ENCODE peak calls at places on chromosomes 5 and 9, in seven cellular contexts. One of them, this sample, is unnamed.

GRCh38 chr5:95600557-95600956 is 19.3 kb upstream of the GPR150 start:
- DNase-seq in tibial nerve: no peak
- DNase-seq in AG20443: no peak
- DNase-seq in stimulated activated naive CD8-positive, alpha-beta T cell treated with anti-CD3 and anti-CD28 coated beads, Interleukin-15, Interleukin-2, amounts not matched to agents 100 U/mL and 50 U/mL, for 24 hours: no peak
- DNase-seq in stimulated activated CD4-positive, alpha-beta T cell treated with anti-CD3 and anti-CD28 coated beads, Interleukin-1b, Interleukin-23, amount 100 ng/mL, for 24 hours: no peak
- DNase-seq in M059J: no peak
- DNase-seq in left ventricle myocardium inferior: no peak
- DNase-seq in this sample: peak

GRCh38 chr9:14263707-14264483 is 50.0 kb downstream of the NFIB start:
- DNase-seq in tibial nerve: no peak
- DNase-seq in AG20443: no peak
- DNase-seq in stimulated activated naive CD8-positive, alpha-beta T cell treated with anti-CD3 and anti-CD28 coated beads, Interleukin-15, Interleukin-2, amounts not matched to agents 100 U/mL and 50 U/mL, for 24 hours: no peak
- DNase-seq in stimulated activated CD4-positive, alpha-beta T cell treated with anti-CD3 and anti-CD28 coated beads, Interleukin-1b, Interleukin-23, amount 100 ng/mL, for 24 hours: no peak
- DNase-seq in M059J: no peak
- DNase-seq in left ventricle myocardium inferior: no peak
- DNase-seq in this sample: no peak

GRCh38 chr9:35490910-35491465 is 1.1 kb downstream of the RUSC2 start:
- DNase-seq in tibial nerve: no peak
- DNase-seq in AG20443: no peak
- DNase-seq in stimulated activated naive CD8-positive, alpha-beta T cell treated with anti-CD3 and anti-CD28 coated beads, Interleukin-15, Interleukin-2, amounts not matched to agents 100 U/mL and 50 U/mL, for 24 hours: no peak
- DNase-seq in stimulated activated CD4-positive, alpha-beta T cell treated with anti-CD3 and anti-CD28 coated beads, Interleukin-1b, Interleukin-23, amount 100 ng/mL, for 24 hours: no peak
- DNase-seq in M059J: peak
- DNase-seq in left ventricle myocardium inferior: no peak
- DNase-seq in this sample: no peak

GRCh38 chr5:142925795-142926194 is 155.6 kb downstream of the ARHGAP26 start:
- DNase-seq in tibial nerve: peak
- DNase-seq in AG20443: peak
- DNase-seq in stimulated activated naive CD8-positive, alpha-beta T cell treated with anti-CD3 and anti-CD28 coated beads, Interleukin-15, Interleukin-2, amounts not matched to agents 100 U/mL and 50 U/mL, for 24 hours: no peak
- DNase-seq in stimulated activated CD4-positive, alpha-beta T cell treated with anti-CD3 and anti-CD28 coated beads, Interleukin-1b, Interleukin-23, amount 100 ng/mL, for 24 hours: no peak
- DNase-seq in M059J: peak
- DNase-seq in left ventricle myocardium inferior: no peak
- DNase-seq in this sample: peak

GRCh38 chr9:35910613-35911488 is 1.6 kb downstream of the SPAAR start:
- DNase-seq in tibial nerve: peak
- DNase-seq in AG20443: peak
- DNase-seq in stimulated activated naive CD8-positive, alpha-beta T cell treated with anti-CD3 and anti-CD28 coated beads, Interleukin-15, Interleukin-2, amounts not matched to agents 100 U/mL and 50 U/mL, for 24 hours: peak
- DNase-seq in stimulated activated CD4-positive, alpha-beta T cell treated with anti-CD3 and anti-CD28 coated beads, Interleukin-1b, Interleukin-23, amount 100 ng/mL, for 24 hours: no peak
- DNase-seq in M059J: peak
- DNase-seq in left ventricle myocardium inferior: peak
- DNase-seq in this sample: peak

GRCh38 chr5:77957-78804 is 13.8 kb upstream of the PLEKHG4B start:
- DNase-seq in tibial nerve: no peak
- DNase-seq in AG20443: peak
- DNase-seq in stimulated activated naive CD8-positive, alpha-beta T cell treated with anti-CD3 and anti-CD28 coated beads, Interleukin-15, Interleukin-2, amounts not matched to agents 100 U/mL and 50 U/mL, for 24 hours: peak
- DNase-seq in stimulated activated CD4-positive, alpha-beta T cell treated with anti-CD3 and anti-CD28 coated beads, Interleukin-1b, Interleukin-23, amount 100 ng/mL, for 24 hours: no peak
- DNase-seq in M059J: peak
- DNase-seq in left ventricle myocardium inferior: peak
- DNase-seq in this sample: peak

GRCh38 chr5:44914221-44914620 is 105.5 kb downstream of the MRPS30 start:
- DNase-seq in tibial nerve: no peak
- DNase-seq in AG20443: no peak
- DNase-seq in stimulated activated naive CD8-positive, alpha-beta T cell treated with anti-CD3 and anti-CD28 coated beads, Interleukin-15, Interleukin-2, amounts not matched to agents 100 U/mL and 50 U/mL, for 24 hours: no peak
- DNase-seq in stimulated activated CD4-positive, alpha-beta T cell treated with anti-CD3 and anti-CD28 coated beads, Interleukin-1b, Interleukin-23, amount 100 ng/mL, for 24 hours: no peak
- DNase-seq in M059J: no peak
- DNase-seq in left ventricle myocardium inferior: no peak
- DNase-seq in this sample: no peak

GRCh38 chr5:157689942-157690689 is 18.8 kb downstream of the C5orf52 start:
- DNase-seq in tibial nerve: no peak
- DNase-seq in AG20443: peak
- DNase-seq in stimulated activated naive CD8-positive, alpha-beta T cell treated with anti-CD3 and anti-CD28 coated beads, Interleukin-15, Interleukin-2, amounts not matched to agents 100 U/mL and 50 U/mL, for 24 hours: peak
- DNase-seq in stimulated activated CD4-positive, alpha-beta T cell treated with anti-CD3 and anti-CD28 coated beads, Interleukin-1b, Interleukin-23, amount 100 ng/mL, for 24 hours: no peak
- DNase-seq in M059J: no peak
- DNase-seq in left ventricle myocardium inferior: no peak
- DNase-seq in this sample: no peak

GRCh38 chr9:87601175-87601574 is 103.5 kb downstream of the DAPK1 start:
- DNase-seq in tibial nerve: peak
- DNase-seq in AG20443: no peak
- DNase-seq in stimulated activated naive CD8-positive, alpha-beta T cell treated with anti-CD3 and anti-CD28 coated beads, Interleukin-15, Interleukin-2, amounts not matched to agents 100 U/mL and 50 U/mL, for 24 hours: no peak
- DNase-seq in stimulated activated CD4-positive, alpha-beta T cell treated with anti-CD3 and anti-CD28 coated beads, Interleukin-1b, Interleukin-23, amount 100 ng/mL, for 24 hours: no peak
- DNase-seq in M059J: no peak
- DNase-seq in left ventricle myocardium inferior: no peak
- DNase-seq in this sample: no peak

GRCh38 chr5:175288048-175288621 is 155.8 kb downstream of the DRD1 start:
- DNase-seq in tibial nerve: no peak
- DNase-seq in AG20443: peak
- DNase-seq in stimulated activated naive CD8-positive, alpha-beta T cell treated with anti-CD3 and anti-CD28 coated beads, Interleukin-15, Interleukin-2, amounts not matched to agents 100 U/mL and 50 U/mL, for 24 hours: no peak
- DNase-seq in stimulated activated CD4-positive, alpha-beta T cell treated with anti-CD3 and anti-CD28 coated beads, Interleukin-1b, Interleukin-23, amount 100 ng/mL, for 24 hours: no peak
- DNase-seq in M059J: peak
- DNase-seq in left ventricle myocardium inferior: no peak
- DNase-seq in this sample: peak

GRCh38 chr5:137292461-137293025 is 206.6 kb downstream of the SPOCK1 start:
- DNase-seq in tibial nerve: no peak
- DNase-seq in AG20443: no peak
- DNase-seq in stimulated activated naive CD8-positive, alpha-beta T cell treated with anti-CD3 and anti-CD28 coated beads, Interleukin-15, Interleukin-2, amounts not matched to agents 100 U/mL and 50 U/mL, for 24 hours: no peak
- DNase-seq in stimulated activated CD4-positive, alpha-beta T cell treated with anti-CD3 and anti-CD28 coated beads, Interleukin-1b, Interleukin-23, amount 100 ng/mL, for 24 hours: no peak
- DNase-seq in M059J: no peak
- DNase-seq in left ventricle myocardium inferior: no peak
- DNase-seq in this sample: no peak

GRCh38 chr5:37090123-37090726 is 159.0 kb downstream of the CPLANE1 start:
- DNase-seq in tibial nerve: no peak
- DNase-seq in AG20443: no peak
- DNase-seq in stimulated activated naive CD8-positive, alpha-beta T cell treated with anti-CD3 and anti-CD28 coated beads, Interleukin-15, Interleukin-2, amounts not matched to agents 100 U/mL and 50 U/mL, for 24 hours: no peak
- DNase-seq in stimulated activated CD4-positive, alpha-beta T cell treated with anti-CD3 and anti-CD28 coated beads, Interleukin-1b, Interleukin-23, amount 100 ng/mL, for 24 hours: no peak
- DNase-seq in M059J: no peak
- DNase-seq in left ventricle myocardium inferior: no peak
- DNase-seq in this sample: no peak

GRCh38 chr9:114170792-114171461 is 15.6 kb downstream of the COL27A1 start:
- DNase-seq in tibial nerve: no peak
- DNase-seq in AG20443: no peak
- DNase-seq in stimulated activated naive CD8-positive, alpha-beta T cell treated with anti-CD3 and anti-CD28 coated beads, Interleukin-15, Interleukin-2, amounts not matched to agents 100 U/mL and 50 U/mL, for 24 hours: no peak
- DNase-seq in stimulated activated CD4-positive, alpha-beta T cell treated with anti-CD3 and anti-CD28 coated beads, Interleukin-1b, Interleukin-23, amount 100 ng/mL, for 24 hours: no peak
- DNase-seq in M059J: no peak
- DNase-seq in left ventricle myocardium inferior: no peak
- DNase-seq in this sample: no peak

GRCh38 chr5:27396998-27397397 is 358.6 kb upstream of the CDH9 start:
- DNase-seq in tibial nerve: no peak
- DNase-seq in AG20443: no peak
- DNase-seq in stimulated activated naive CD8-positive, alpha-beta T cell treated with anti-CD3 and anti-CD28 coated beads, Interleukin-15, Interleukin-2, amounts not matched to agents 100 U/mL and 50 U/mL, for 24 hours: no peak
- DNase-seq in stimulated activated CD4-positive, alpha-beta T cell treated with anti-CD3 and anti-CD28 coated beads, Interleukin-1b, Interleukin-23, amount 100 ng/mL, for 24 hours: no peak
- DNase-seq in M059J: no peak
- DNase-seq in left ventricle myocardium inferior: no peak
- DNase-seq in this sample: no peak

GRCh38 chr5:4196744-4197646 is 601.4 kb downstream of the IRX1 start:
- DNase-seq in tibial nerve: no peak
- DNase-seq in AG20443: no peak
- DNase-seq in stimulated activated naive CD8-positive, alpha-beta T cell treated with anti-CD3 and anti-CD28 coated beads, Interleukin-15, Interleukin-2, amounts not matched to agents 100 U/mL and 50 U/mL, for 24 hours: no peak
- DNase-seq in stimulated activated CD4-positive, alpha-beta T cell treated with anti-CD3 and anti-CD28 coated beads, Interleukin-1b, Interleukin-23, amount 100 ng/mL, for 24 hours: no peak
- DNase-seq in M059J: no peak
- DNase-seq in left ventricle myocardium inferior: peak
- DNase-seq in this sample: no peak

GRCh38 chr5:16483361-16483760 is 17.8 kb upstream of the ZNF622 start:
- DNase-seq in tibial nerve: no peak
- DNase-seq in AG20443: no peak
- DNase-seq in stimulated activated naive CD8-positive, alpha-beta T cell treated with anti-CD3 and anti-CD28 coated beads, Interleukin-15, Interleukin-2, amounts not matched to agents 100 U/mL and 50 U/mL, for 24 hours: no peak
- DNase-seq in stimulated activated CD4-positive, alpha-beta T cell treated with anti-CD3 and anti-CD28 coated beads, Interleukin-1b, Interleukin-23, amount 100 ng/mL, for 24 hours: no peak
- DNase-seq in M059J: no peak
- DNase-seq in left ventricle myocardium inferior: no peak
- DNase-seq in this sample: no peak

GRCh38 chr9:87778996-87779395 is 53.1 kb downstream of the CTSL start:
- DNase-seq in tibial nerve: no peak
- DNase-seq in AG20443: no peak
- DNase-seq in stimulated activated naive CD8-positive, alpha-beta T cell treated with anti-CD3 and anti-CD28 coated beads, Interleukin-15, Interleukin-2, amounts not matched to agents 100 U/mL and 50 U/mL, for 24 hours: no peak
- DNase-seq in stimulated activated CD4-positive, alpha-beta T cell treated with anti-CD3 and anti-CD28 coated beads, Interleukin-1b, Interleukin-23, amount 100 ng/mL, for 24 hours: no peak
- DNase-seq in M059J: no peak
- DNase-seq in left ventricle myocardium inferior: no peak
- DNase-seq in this sample: no peak

GRCh38 chr5:72402381-72402890 is 82.3 kb downstream of the PTCD2 start:
- DNase-seq in tibial nerve: no peak
- DNase-seq in AG20443: peak
- DNase-seq in stimulated activated naive CD8-positive, alpha-beta T cell treated with anti-CD3 and anti-CD28 coated beads, Interleukin-15, Interleukin-2, amounts not matched to agents 100 U/mL and 50 U/mL, for 24 hours: no peak
- DNase-seq in stimulated activated CD4-positive, alpha-beta T cell treated with anti-CD3 and anti-CD28 coated beads, Interleukin-1b, Interleukin-23, amount 100 ng/mL, for 24 hours: no peak
- DNase-seq in M059J: peak
- DNase-seq in left ventricle myocardium inferior: no peak
- DNase-seq in this sample: no peak

GRCh38 chr9:112002131-112002846 is 105.7 kb downstream of the UGCG start:
- DNase-seq in tibial nerve: no peak
- DNase-seq in AG20443: no peak
- DNase-seq in stimulated activated naive CD8-positive, alpha-beta T cell treated with anti-CD3 and anti-CD28 coated beads, Interleukin-15, Interleukin-2, amounts not matched to agents 100 U/mL and 50 U/mL, for 24 hours: no peak
- DNase-seq in stimulated activated CD4-positive, alpha-beta T cell treated with anti-CD3 and anti-CD28 coated beads, Interleukin-1b, Interleukin-23, amount 100 ng/mL, for 24 hours: no peak
- DNase-seq in M059J: no peak
- DNase-seq in left ventricle myocardium inferior: no peak
- DNase-seq in this sample: no peak

GRCh38 chr5:72064801-72065570 is 42.3 kb upstream of the MAP1B start:
- DNase-seq in tibial nerve: no peak
- DNase-seq in AG20443: no peak
- DNase-seq in stimulated activated naive CD8-positive, alpha-beta T cell treated with anti-CD3 and anti-CD28 coated beads, Interleukin-15, Interleukin-2, amounts not matched to agents 100 U/mL and 50 U/mL, for 24 hours: no peak
- DNase-seq in stimulated activated CD4-positive, alpha-beta T cell treated with anti-CD3 and anti-CD28 coated beads, Interleukin-1b, Interleukin-23, amount 100 ng/mL, for 24 hours: no peak
- DNase-seq in M059J: no peak
- DNase-seq in left ventricle myocardium inferior: no peak
- DNase-seq in this sample: no peak

GRCh38 chr5:65871182-65871581 is 55.2 kb upstream of the ERBIN start:
- DNase-seq in tibial nerve: no peak
- DNase-seq in AG20443: peak
- DNase-seq in stimulated activated naive CD8-positive, alpha-beta T cell treated with anti-CD3 and anti-CD28 coated beads, Interleukin-15, Interleukin-2, amounts not matched to agents 100 U/mL and 50 U/mL, for 24 hours: no peak
- DNase-seq in stimulated activated CD4-positive, alpha-beta T cell treated with anti-CD3 and anti-CD28 coated beads, Interleukin-1b, Interleukin-23, amount 100 ng/mL, for 24 hours: no peak
- DNase-seq in M059J: peak
- DNase-seq in left ventricle myocardium inferior: no peak
- DNase-seq in this sample: peak

This sample was measured in AG08395.